ENCODE peak calls at places on chromosomes 12 and 14, in eight cellular contexts. W is GM10248, A is transverse colon, Q is choroid plexus epithelial cell, P is activated B cell treated with CpG ODN at 0.5 μM for 24 hours, Z is nephron progenitor cell, H is natural killer cell, R is endothelial cell. G is an unnamed sample.

GRCh38 chr12:67764946-67765619 is 116.5 kb downstream of the DYRK2 start:
- DNase-seq in W (no peak), Z (no peak), A (no peak), Q (no peak), R (no peak), H (no peak), P (no peak), G (no peak)

GRCh38 chr12:117646595-117646994 is 285.2 kb upstream of the NOS1 start:
- DNase-seq in H (no peak), A (no peak), Z (peak), Q (no peak), W (no peak), R (no peak), P (no peak), G (no peak)

GRCh38 chr14:98154254-98154653 is 1117.7 kb downstream of the BCL11B start:
- DNase-seq in P (no peak), R (no peak), W (no peak), Q (no peak), H (no peak), Z (no peak), A (no peak), G (no peak)

GRCh38 chr12:110329710-110330109 is 48.7 kb downstream of the ATP2A2 start:
- DNase-seq in Q (no peak), Z (no peak), R (no peak), H (no peak), W (no peak), P (no peak), A (no peak), G (no peak)

GRCh38 chr12:92078167-92079053 is 67.2 kb downstream of the BTG1 start:
- DNase-seq in R (no peak), P (no peak), W (no peak), H (no peak), Q (peak), Z (no peak), A (peak), G (peak)

GRCh38 chr12:64674367-64674922 is 64.2 kb downstream of the RASSF3 start:
- DNase-seq in P (no peak), W (no peak), Z (no peak), R (no peak), A (no peak), H (no peak), Q (no peak), G (no peak)

GRCh38 chr14:76720382-76720813 is 40.9 kb upstream of the VASH1 start:
- DNase-seq in A (peak), H (no peak), R (peak), Q (peak), W (peak), P (no peak), Z (peak), G (no peak)

GRCh38 chr12:108349245-108349644 is 10.1 kb upstream of the CMKLR1 start:
- DNase-seq in W (no peak), P (no peak), R (no peak), Q (peak), Z (no peak), A (no peak), H (no peak), G (no peak)

GRCh38 chr14:67704484-67705089 is 2.9 kb downstream of the RDH12 start:
- DNase-seq in Z (no peak), W (peak), A (no peak), H (no peak), P (no peak), Q (peak), R (peak), G (peak)

GRCh38 chr14:99724939-99725773 is 41.1 kb downstream of the CYP46A1 start:
- DNase-seq in W (no peak), R (no peak), A (no peak), H (peak), P (no peak), Q (no peak), Z (no peak), G (no peak)

GRCh38 chr12:90226211-90226610 is 517.6 kb upstream of the ATP2B1 start:
- DNase-seq in P (no peak), A (no peak), R (no peak), Z (no peak), Q (no peak), W (no peak), H (no peak), G (no peak)

GRCh38 chr12:40829738-40830144 is 137.5 kb downstream of the CNTN1 start:
- DNase-seq in A (no peak), H (no peak), P (no peak), R (no peak), W (no peak), Q (peak), Z (no peak), G (no peak)

GRCh38 chr14:75521415-75522199 is 662 bp upstream of the BATF start:
- DNase-seq in A (no peak), R (no peak), H (no peak), Q (no peak), P (no peak), Z (no peak), W (no peak), G (no peak)

GRCh38 chr14:105258846-105259245 is 10.5 kb downstream of the BTBD6 start:
- DNase-seq in A (peak), H (no peak), R (no peak), P (no peak), Q (no peak), Z (no peak), W (no peak), G (no peak)

GRCh38 chr12:53750812-53751335 is 905 bp downstream of the CISTR start:
- DNase-seq in Z (peak), A (peak), W (peak), H (no peak), R (no peak), Q (no peak), P (peak), G (no peak)

GRCh38 chr14:68547305-68548193 is 245.3 kb downstream of the ZFP36L1 start:
- DNase-seq in Z (no peak), P (no peak), A (peak), W (no peak), R (no peak), H (no peak), Q (peak), G (peak)

GRCh38 chr14:104973215-104974145 is 4.7 kb downstream of the AHNAK2 start:
- DNase-seq in Q (peak), Z (peak), H (no peak), R (no peak), A (peak), P (no peak), W (no peak), G (peak)

GRCh38 chr14:29521526-29522137 is 406.0 kb downstream of the PRKD1 start:
- DNase-seq in Q (peak), A (no peak), H (no peak), W (no peak), R (peak), P (no peak), Z (peak), G (peak)

GRCh38 chr14:88044129-88044727 is 39.3 kb downstream of the GPR65 start:
- DNase-seq in P (no peak), Q (no peak), W (no peak), Z (no peak), H (no peak), R (no peak), A (no peak), G (no peak)

GRCh38 chr12:80937391-80938238 is at the start of gene LIN7A:
- DNase-seq in W (peak), A (peak), H (no peak), R (peak), Q (peak), P (no peak), Z (peak), G (peak)

GRCh38 chr14:103123634-103124500 is 606 bp downstream of the TNFAIP2 start:
- DNase-seq in W (no peak), Z (no peak), P (no peak), Q (peak), H (no peak), R (peak), A (no peak), G (no peak)

GRCh38 chr12:54937376-54937775 is 47.2 kb downstream of the TESPA1 start:
- DNase-seq in Q (no peak), H (no peak), P (no peak), A (no peak), Z (no peak), R (no peak), W (no peak), G (no peak)

GRCh38 chr12:125201940-125202339 is 136.7 kb downstream of the AACS start:
- DNase-seq in Q (no peak), R (no peak), A (no peak), Z (no peak), H (no peak), W (no peak), P (no peak), G (no peak)

GRCh38 chr12:27818421-27818918 is 38.4 kb upstream of the MANSC4 start:
- DNase-seq in R (no peak), H (no peak), W (no peak), Z (no peak), Q (no peak), A (no peak), P (no peak), G (no peak)

GRCh38 chr12:27981874-27982273 is 9.3 kb upstream of the PTHLH start:
- DNase-seq in A (no peak), H (no peak), R (no peak), W (no peak), P (no peak), Q (no peak), Z (no peak), G (peak)

GRCh38 chr12:10361084-10361483 is 28.8 kb downstream of the KLRK1 start:
- DNase-seq in H (no peak), Q (peak), R (no peak), W (no peak), P (no peak), Z (no peak), A (no peak), G (no peak)

GRCh38 chr14:35689000-35689460 is 120.1 kb downstream of the RALGAPA1 start:
- DNase-seq in P (no peak), R (no peak), W (no peak), Q (no peak), H (no peak), Z (no peak), A (no peak), G (no peak)

GRCh38 chr12:49807991-49808580 is 20.1 kb downstream of the NCKAP5L start:
- DNase-seq in R (no peak), A (no peak), Q (no peak), H (no peak), P (no peak), Z (no peak), W (no peak), G (no peak)

DNA sequence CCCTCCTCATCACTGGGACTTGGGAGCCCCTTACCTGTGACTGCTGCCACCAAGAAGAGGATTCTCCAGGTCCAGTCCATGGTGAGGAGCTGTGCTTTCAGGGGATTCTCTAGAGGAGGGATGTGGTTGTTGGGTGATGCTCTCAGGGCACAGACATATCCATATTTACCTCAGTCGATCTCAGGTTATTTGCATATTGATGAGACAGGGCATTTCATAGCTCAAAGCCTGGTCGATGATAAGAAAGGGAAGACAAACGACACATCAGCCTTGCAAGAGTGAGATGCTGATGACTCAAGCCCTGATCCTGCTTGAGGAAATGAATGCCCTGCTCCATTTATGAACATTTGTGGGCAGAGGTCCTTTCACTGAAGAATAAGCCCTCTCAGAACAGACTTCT is 981.0 kb downstream of the TMEM121 start:
- DNase-seq in H (no peak), Z (no peak), R (no peak), P (no peak), A (no peak), W (no peak), Q (no peak), G (no peak)
- TF ChIP-seq CTCF in H (no peak), Z (no peak), R (no peak), P (no peak), A (no peak), W (no peak), Q (no peak), G (no peak)

GRCh38 chr12:6552140-6552551 is 3.7 kb downstream of the IFFO1 start:
- DNase-seq in R (no peak), Z (no peak), P (no peak), A (no peak), H (no peak), W (no peak), Q (no peak), G (no peak)

GRCh38 chr12:6554990-6555691 is 701 bp downstream of the IFFO1 start:
- DNase-seq in H (no peak), Q (no peak), R (no peak), W (peak), Z (peak), A (no peak), P (no peak), G (no peak)

GRCh38 chr12:6553051-6553868 is 2.6 kb downstream of the IFFO1 start:
- DNase-seq in W (no peak), H (no peak), Z (no peak), P (no peak), A (no peak), R (no peak), Q (peak), G (peak)

GRCh38 chr12:6556857-6557256 is 1.0 kb upstream of the IFFO1 start:
- DNase-seq in R (no peak), H (no peak), A (no peak), W (no peak), P (no peak), Q (no peak), Z (no peak), G (no peak)

GRCh38 chr12:6554168-6554989 is 1.5 kb downstream of the IFFO1 start:
- DNase-seq in Z (peak), P (peak), H (peak), Q (peak), W (peak), R (peak), A (peak), G (peak)
- TF ChIP-seq CTCF in Z (peak), P (peak), H (peak), Q (peak), W (peak), R (peak), A (peak), G (peak)

DNA sequence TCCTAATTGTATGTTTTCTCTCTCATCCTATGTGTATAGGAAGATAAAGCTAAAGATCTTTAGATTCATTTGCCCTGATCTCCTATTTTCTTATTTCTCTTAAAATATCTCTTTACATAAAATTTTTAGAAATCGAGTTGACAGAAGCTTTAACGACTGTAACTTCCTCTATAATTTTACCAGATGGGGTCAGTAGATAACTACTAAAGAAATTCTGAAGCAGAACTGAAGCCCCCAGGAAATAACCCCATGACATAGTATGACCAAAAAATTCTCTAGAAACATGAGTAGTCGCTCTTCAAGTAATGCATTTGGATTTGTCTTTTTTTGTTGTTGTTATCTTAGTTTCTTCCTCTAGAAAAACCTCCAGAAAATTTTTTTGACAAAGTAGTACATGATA is 288.0 kb downstream of the ERC1 start:
- DNase-seq in Q (peak), Z (no peak), A (no peak), R (no peak), H (no peak), P (no peak), W (no peak), G (no peak)
- TF ChIP-seq CTCF in Q (peak), Z (no peak), A (no peak), R (no peak), H (no peak), P (no peak), W (no peak), G (peak)

GRCh38 chr14:27205036-27205435 is 607.2 kb upstream of the NOVA1 start:
- DNase-seq in W (no peak), H (no peak), Q (no peak), A (no peak), Z (no peak), P (no peak), R (no peak), G (no peak)
- TF ChIP-seq CTCF in W (no peak), H (no peak), Q (no peak), A (no peak), Z (no peak), P (no peak), R (no peak), G (no peak)

GRCh38 chr12:102950107-102950949 is 7.1 kb upstream of the ASCL1 start:
- DNase-seq in P (no peak), W (peak), A (no peak), H (no peak), Q (no peak), Z (peak), R (peak), G (no peak)
- TF ChIP-seq CTCF in P (no peak), W (peak), A (no peak), H (no peak), Q (no peak), Z (peak), R (peak), G (peak)

GRCh38 chr12:88638956-88639355 is 58.7 kb upstream of the KITLG start:
- DNase-seq in W (no peak), P (no peak), Z (no peak), H (no peak), R (no peak), A (no peak), Q (peak), G (peak)
- TF ChIP-seq CTCF in W (no peak), P (no peak), Z (no peak), H (no peak), R (no peak), A (no peak), Q (no peak), G (no peak)

DNA sequence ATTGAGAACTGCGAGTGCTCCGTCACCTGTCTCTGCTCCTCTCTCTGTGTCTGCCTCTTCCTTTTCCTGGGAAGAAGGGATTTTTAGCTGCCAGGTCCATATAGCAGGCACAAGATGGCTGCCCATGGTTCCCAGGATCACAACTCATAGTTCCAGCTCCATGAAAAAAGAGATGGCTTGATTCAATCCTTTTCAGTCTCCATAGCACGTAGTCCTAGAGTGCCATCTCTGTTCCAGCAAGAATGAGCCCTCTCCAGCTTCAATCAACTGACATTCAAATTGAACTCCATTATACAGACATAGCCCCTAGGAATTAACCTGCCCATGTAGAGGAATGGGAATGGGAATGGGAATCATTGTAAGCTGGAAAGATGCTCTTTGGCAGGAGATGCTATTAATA is 34.7 kb upstream of the RTRAF start:
- DNase-seq in Z (no peak), Q (no peak), W (no peak), P (no peak), R (no peak), A (no peak), H (no peak), G (no peak)
- TF ChIP-seq CTCF in Z (no peak), Q (no peak), W (peak), P (no peak), R (no peak), A (no peak), H (peak), G (no peak)

GRCh38 chr14:59826150-59826549 is 44.4 kb downstream of the RTN1 start:
- DNase-seq in W (no peak), Z (no peak), A (no peak), P (no peak), Q (no peak), R (no peak), H (no peak), G (no peak)
- TF ChIP-seq CTCF in W (no peak), Z (no peak), A (no peak), P (no peak), Q (no peak), R (no peak), H (no peak), G (no peak)

GRCh38 chr14:78674820-78675219 is 504.6 kb downstream of the NRXN3 start:
- DNase-seq in W (no peak), Q (no peak), R (no peak), A (no peak), H (no peak), Z (no peak), P (no peak), G (no peak)

DNA sequence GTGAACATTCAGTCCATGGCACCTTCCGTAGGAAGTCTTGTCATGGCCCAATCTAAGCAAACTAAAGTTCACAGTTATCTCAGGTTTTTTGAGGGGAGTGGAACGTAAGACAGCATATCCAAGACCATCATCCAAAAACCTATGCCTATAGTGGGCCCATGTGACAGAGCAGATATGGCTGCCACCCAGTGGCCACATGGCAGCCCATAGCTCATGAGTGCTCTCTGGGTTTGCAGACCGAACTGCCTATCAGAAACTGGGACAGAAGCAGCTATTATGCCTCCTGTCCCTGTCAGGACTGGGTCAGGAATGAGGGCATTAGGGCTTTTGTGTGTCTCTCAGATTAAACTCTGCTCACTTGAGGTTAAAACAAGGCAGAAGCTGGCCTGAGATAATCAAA is 503.7 kb downstream of the NRXN3 start:
- DNase-seq in P (no peak), Z (no peak), H (no peak), W (no peak), A (no peak), R (no peak), Q (no peak), G (no peak)
- TF ChIP-seq CTCF in P (no peak), Z (no peak), H (no peak), W (no peak), A (no peak), R (no peak), Q (no peak), G (no peak)

G was measured in HFFc6.